ENCODE peak calls at places on chromosomes 1 and 21, in seven cellular contexts. M, O, E, G, A, N and W are unnamed samples.

GRCh38 chr21:25234857-25235801 is 372.2 kb downstream of the MRPL39 start:
- DNase-seq in N (no peak), A (no peak), O (no peak), G (no peak), M (no peak), E (no peak), W (no peak)

GRCh38 chr1:150925080-150925479 is 1.1 kb upstream of the SETDB1 start:
- DNase-seq in E (no peak), G (no peak), O (no peak), M (peak; percentile 3), A (no peak), N (peak; percentile 3), W (no peak)

GRCh38 chr1:73781257-73781656 is 416.7 kb downstream of the LRRIQ3 start:
- DNase-seq in E (no peak), N (no peak), A (no peak), O (no peak), M (no peak), G (no peak), W (no peak)

GRCh38 chr1:11793819-11794218 is 11.9 kb downstream of the MTHFR start:
- DNase-seq in E (no peak), A (no peak), O (no peak), N (no peak), G (no peak), M (no peak), W (no peak)

GRCh38 chr1:51276286-51276685 is 40.2 kb downstream of the RNF11 start:
- DNase-seq in O (no peak), N (no peak), G (no peak), A (no peak), M (no peak), E (no peak), W (peak; percentile 84)

GRCh38 chr21:45957986-45958610 is 23.5 kb upstream of the COL6A1 start:
- DNase-seq in A (no peak), G (peak; percentile 90), N (no peak), M (peak; percentile 86), E (no peak), O (peak; percentile 69), W (no peak)

GRCh38 chr1:70707214-70707613 is 296.1 kb downstream of the CTH start:
- DNase-seq in G (no peak), N (no peak), M (no peak), O (no peak), E (no peak), A (no peak), W (no peak)

GRCh38 chr1:71861022-71861421 is 421.3 kb downstream of the NEGR1 start:
- DNase-seq in N (no peak), A (no peak), G (peak; percentile 59), O (peak; percentile 47), E (no peak), M (peak; percentile 72), W (peak; percentile 68)

GRCh38 chr1:18353992-18354391 is 126.7 kb upstream of the KLHDC7A start:
- DNase-seq in E (no peak), O (no peak), N (no peak), M (no peak), G (no peak), A (no peak), W (no peak)